ENCODE peak calls at places on chromosomes 5 and 9, in five cellular contexts. J, L, O, Y and T are unnamed samples.

GRCh38 chr5:148297695-148298094 is 14.5 kb upstream of the SPINK7 start:
- DNase-seq in O (no peak), J (no peak), Y (peak), L (no peak), T (no peak)

GRCh38 chr5:58849151-58849550 is 266.3 kb downstream of the RAB3C start:
- DNase-seq in J (no peak), O (no peak), L (no peak), Y (no peak), T (no peak)

GRCh38 chr9:33782395-33783152 is 12.8 kb upstream of the PRSS3 start:
- DNase-seq in L (no peak), J (no peak), Y (peak), O (peak), T (no peak)

GRCh38 chr9:18976368-18977238 is 56.4 kb downstream of the SAXO1 start:
- DNase-seq in O (peak), Y (peak), L (no peak), J (no peak), T (no peak)

GRCh38 chr5:150300496-150301169 is 2.1 kb downstream of the ARSI start:
- DNase-seq in Y (no peak), O (no peak), L (no peak), J (no peak), T (no peak)

GRCh38 chr5:22896155-22896554 is 43.0 kb upstream of the CDH12 start:
- DNase-seq in J (no peak), L (no peak), O (no peak), Y (no peak), T (no peak)

GRCh38 chr5:137836997-137837396 is 30.7 kb upstream of the MYOT start:
- DNase-seq in J (no peak), L (no peak), Y (peak), O (peak), T (no peak)

GRCh38 chr9:18390393-18390792 is 83.6 kb upstream of the ADAMTSL1 start:
- DNase-seq in O (peak), Y (peak), J (no peak), L (no peak), T (no peak)

GRCh38 chr5:124411089-124411488 is 335.4 kb downstream of the ZNF608 start:
- DNase-seq in L (no peak), O (peak), J (no peak), Y (peak), T (no peak)

GRCh38 chr9:69500925-69501324 is 171.2 kb downstream of the APBA1 start:
- DNase-seq in J (no peak), O (no peak), L (no peak), Y (no peak), T (no peak)

GRCh38 chr5:21391506-21391905 is 1403.5 kb upstream of the CDH18 start:
- DNase-seq in J (peak), O (peak), Y (peak), L (peak), T (no peak)

GRCh38 chr5:171568389-171568788 is 148.9 kb downstream of the FGF18 start:
- DNase-seq in Y (no peak), J (no peak), O (no peak), L (no peak), T (no peak)

GRCh38 chr5:170273968-170274710 is 23.4 kb downstream of the LCP2 start:
- DNase-seq in J (no peak), L (peak), Y (no peak), O (peak), T (no peak)

GRCh38 chr9:126379661-126380365 is 53.2 kb downstream of the MVB12B start:
- DNase-seq in O (peak), J (no peak), L (no peak), Y (peak), T (no peak)

GRCh38 chr5:104913840-104914239 is 1351.3 kb upstream of the NUDT12 start:
- DNase-seq in J (no peak), O (no peak), Y (no peak), L (no peak), T (no peak)

GRCh38 chr5:41510176-41510831 is at the start of gene PLCXD3:
- DNase-seq in J (peak), Y (no peak), O (peak), L (no peak), T (no peak)

GRCh38 chr9:110555971-110556370 is 23.6 kb downstream of the SVEP1 start:
- DNase-seq in L (no peak), O (peak), Y (peak), J (no peak), T (no peak)

GRCh38 chr5:133145436-133146143 is 93.8 kb downstream of the HSPA4 start:
- DNase-seq in O (peak), L (no peak), J (no peak), Y (no peak), T (no peak)

GRCh38 chr5:172733179-172733973 is 37.6 kb downstream of the DUSP1 start:
- DNase-seq in L (peak), Y (peak), O (peak), J (no peak), T (peak)

GRCh38 chr9:79287152-79287766 is 284.5 kb upstream of the TLE4 start:
- DNase-seq in J (no peak), L (no peak), Y (no peak), O (no peak), T (no peak)

GRCh38 chr5:161925960-161926359 is 78.0 kb downstream of the GABRA1 start:
- DNase-seq in O (no peak), Y (no peak), L (peak), J (no peak), T (no peak)

GRCh38 chr5:76305264-76305663 is 97.8 kb upstream of the IQGAP2 start:
- DNase-seq in L (no peak), J (no peak), O (peak), Y (no peak), T (no peak)

GRCh38 chr9:21576331-21577189 is 94.4 kb upstream of the IFNE start:
- DNase-seq in O (peak), J (no peak), Y (peak), L (peak), T (no peak)

GRCh38 chr9:120110520-120110919 is 469.4 kb downstream of the CDK5RAP2 start:
- DNase-seq in O (no peak), L (no peak), J (no peak), Y (no peak), T (no peak)

GRCh38 chr5:60382761-60383160 is 317.2 kb downstream of the DEPDC1B start:
- DNase-seq in L (peak), J (no peak), Y (peak), O (peak), T (peak)

GRCh38 chr5:19806756-19807155 is 181.2 kb downstream of the CDH18 start:
- DNase-seq in O (no peak), J (no peak), Y (no peak), L (no peak), T (no peak)

GRCh38 chr5:1255081-1255561 is 29.9 kb downstream of the SLC6A18 start:
- DNase-seq in L (no peak), Y (no peak), O (no peak), J (no peak), T (no peak)

GRCh38 chr5:170896779-170897178 is 35.0 kb downstream of the RANBP17 start:
- DNase-seq in O (peak), L (no peak), Y (peak), J (no peak), T (no peak)

GRCh38 chr9:124261787-124262595 is 4.2 kb downstream of the NEK6 start:
- DNase-seq in J (no peak), L (no peak), O (peak), Y (no peak), T (no peak)

GRCh38 chr9:136381311-136381710 is 7.8 kb upstream of the CARD9 start:
- DNase-seq in J (no peak), L (no peak), O (no peak), Y (no peak), T (no peak)

GRCh38 chr9:89984214-89984613 is 379.4 kb downstream of the GADD45G start:
- DNase-seq in Y (peak), J (no peak), L (no peak), O (peak), T (no peak)

GRCh38 chr9:134565316-134565915 is 76.2 kb upstream of the COL5A1 start:
- DNase-seq in O (no peak), Y (no peak), L (no peak), J (no peak), T (no peak)